ENCODE peak calls at places on chromosomes 3 and 15, in six cellular contexts. V is H1; U is CD8-positive, alpha-beta T cell; Z is heart right ventricle; Q is breast epithelium; T is upper lobe of right lung. D is an unnamed sample.

GRCh38 chr15:22979699-22980188 is 424 bp downstream of the CYFIP1 start:
- DNase-seq in V (peak; percentile 72), U (no peak), Z (peak; percentile 41), Q (no peak), T (peak; percentile 73), D (peak; percentile 46)

GRCh38 chr3:112671930-112672715 is 31.2 kb upstream of the CCDC80 start:
- DNase-seq in V (no peak), U (no peak), Z (no peak), Q (no peak), T (no peak), D (peak; percentile 20)

GRCh38 chr3:33883538-33884203 is 85.2 kb downstream of the PDCD6IP start:
- DNase-seq in V (no peak), U (no peak), Z (no peak), Q (no peak), T (no peak), D (no peak)

GRCh38 chr3:82353281-82354171 is 592.1 kb upstream of the GBE1 start:
- DNase-seq in V (no peak), U (no peak), Z (no peak), Q (no peak), T (no peak), D (no peak)

GRCh38 chr3:183081459-183082183 is 17.7 kb downstream of the MCCC1 start:
- DNase-seq in V (no peak), U (no peak), Z (no peak), Q (no peak), T (no peak), D (no peak)

GRCh38 chr3:194330160-194330559 is 21.0 kb downstream of the CPN2 start:
- DNase-seq in V (no peak), U (no peak), Z (no peak), Q (no peak), T (no peak), D (no peak)

GRCh38 chr15:43517354-43518072 is at the start of gene MAP1A:
- DNase-seq in V (peak; percentile 63), U (peak; percentile 48), Z (peak; percentile 61), Q (no peak), T (peak; percentile 64), D (no peak)

GRCh38 chr3:182795383-182795782 is 2.1 kb downstream of the ATP11B start:
- DNase-seq in V (no peak), U (peak; percentile 54), Z (no peak), Q (no peak), T (no peak), D (peak; percentile 36)

GRCh38 chr3:5037828-5038227 is 58.6 kb downstream of the BHLHE40 start:
- DNase-seq in V (no peak), U (no peak), Z (no peak), Q (no peak), T (no peak), D (no peak)

GRCh38 chr3:43879166-43879565 is 188.4 kb downstream of the ABHD5 start:
- DNase-seq in V (peak; percentile 63), U (peak; percentile 19), Z (no peak), Q (no peak), T (no peak), D (no peak)

GRCh38 chr15:66027268-66027806 is 158.0 kb downstream of the RAB11A start:
- DNase-seq in V (no peak), U (no peak), Z (no peak), Q (no peak), T (no peak), D (peak; percentile 83)

GRCh38 chr3:58422756-58423324 is 10.8 kb downstream of the PDHB start:
- DNase-seq in V (no peak), U (no peak), Z (no peak), Q (no peak), T (no peak), D (no peak)

GRCh38 chr3:152121292-152121654 is 147.5 kb upstream of the MBNL1 start:
- DNase-seq in V (no peak), U (no peak), Z (no peak), Q (no peak), T (no peak), D (peak; percentile 68)

GRCh38 chr15:50876260-50876988 is 32.1 kb upstream of the AP4E1 start:
- DNase-seq in V (no peak), U (no peak), Z (no peak), Q (no peak), T (no peak), D (no peak)

GRCh38 chr15:101170568-101171350 is 81.1 kb downstream of the CHSY1 start:
- DNase-seq in V (no peak), U (no peak), Z (no peak), Q (no peak), T (no peak), D (peak; percentile 81)

GRCh38 chr3:84987709-84988504 is 29.1 kb downstream of the CADM2 start:
- DNase-seq in V (no peak), U (no peak), Z (no peak), Q (no peak), T (no peak), D (no peak)
- TF ChIP-seq CTCF in V (no peak), U (no peak), Z (no peak), Q (no peak), T (no peak), D (no peak)

GRCh38 chr3:196108075-196108743 is 26.3 kb upstream of the TFRC start:
- DNase-seq in V (peak; percentile 64), U (no peak), Z (no peak), Q (no peak), T (no peak), D (peak; percentile 68)
- H3K27ac ChIP-seq in V (no peak overlapping the region), U (no peak overlapping the region), Z (no peak overlapping the region), Q (no peak overlapping the region), T (no peak overlapping the region), D (no peak overlapping the region)

GRCh38 chr3:146747928-146748327 is 142.8 kb upstream of the PLSCR5 start:
- DNase-seq in V (no peak), U (no peak), Z (no peak), Q (no peak), T (no peak), D (no peak)
- TF ChIP-seq CTCF in V (no peak), U (no peak), Z (no peak), Q (no peak), T (peak; percentile 17), D (peak; percentile 6)

GRCh38 chr15:60364306-60364924 is 33.4 kb downstream of the ANXA2 start:
- DNase-seq in V (no peak), U (no peak), Z (no peak), Q (no peak), T (no peak), D (no peak)
- H3K27ac ChIP-seq in V (no peak overlapping the region), U (no peak overlapping the region), Z (no peak overlapping the region), Q (no peak overlapping the region), T (no peak overlapping the region), D (peak overlapping the region; percentile 71)